ENCODE peak calls at places on chromosomes 4 and X, in ten cellular contexts. One of them, this sample, is unnamed.

GRCh38 chrX:114162068-114162735 is 421.7 kb upstream of the HTR2C start:
- DNase-seq in NCI-H774: no peak
- DNase-seq in heart left ventricle: no peak
- DNase-seq in kidney glomerular epithelial cell: no peak
- DNase-seq in endothelial cell: peak
- DNase-seq in A172: no peak
- DNase-seq in HFF-Myc: no peak
- DNase-seq in activated T-helper 2 cell treated with anti-CD3 and anti-CD28 coated beads, Interferon-gamma antibody, Interleukin-2, Interleukin-4, amounts not matched to agents 10 μg/mL and 5 μg/mL and 100 μg/mL, durations not matched to agents 14 hours and 24 hours and 36 hours: no peak
- DNase-seq in GM06990: no peak
- DNase-seq in EH: no peak
- DNase-seq in this sample: peak

GRCh38 chr4:94472056-94472826 is 20.5 kb downstream of the PDLIM5 start:
- DNase-seq in kidney glomerular epithelial cell: no peak
- DNase-seq in EH: peak
- DNase-seq in heart left ventricle: no peak
- DNase-seq in A172: peak
- DNase-seq in NCI-H774: peak
- DNase-seq in HFF-Myc: no peak
- DNase-seq in GM06990: no peak
- DNase-seq in endothelial cell: no peak
- DNase-seq in activated T-helper 2 cell treated with anti-CD3 and anti-CD28 coated beads, Interferon-gamma antibody, Interleukin-2, Interleukin-4, amounts not matched to agents 10 μg/mL and 5 μg/mL and 100 μg/mL, durations not matched to agents 14 hours and 24 hours and 36 hours: no peak
- DNase-seq in this sample: peak

GRCh38 chrX:129701624-129702069 is 37.1 kb upstream of the XPNPEP2 start:
- DNase-seq in endothelial cell: no peak
- DNase-seq in EH: no peak
- DNase-seq in kidney glomerular epithelial cell: no peak
- DNase-seq in HFF-Myc: no peak
- DNase-seq in A172: no peak
- DNase-seq in activated T-helper 2 cell treated with anti-CD3 and anti-CD28 coated beads, Interferon-gamma antibody, Interleukin-2, Interleukin-4, amounts not matched to agents 10 μg/mL and 5 μg/mL and 100 μg/mL, durations not matched to agents 14 hours and 24 hours and 36 hours: no peak
- DNase-seq in NCI-H774: no peak
- DNase-seq in heart left ventricle: peak
- DNase-seq in GM06990: no peak
- DNase-seq in this sample: no peak

GRCh38 chr4:94032754-94033153 is 174.9 kb upstream of the SMARCAD1 start:
- DNase-seq in kidney glomerular epithelial cell: no peak
- DNase-seq in HFF-Myc: no peak
- DNase-seq in endothelial cell: no peak
- DNase-seq in heart left ventricle: no peak
- DNase-seq in activated T-helper 2 cell treated with anti-CD3 and anti-CD28 coated beads, Interferon-gamma antibody, Interleukin-2, Interleukin-4, amounts not matched to agents 10 μg/mL and 5 μg/mL and 100 μg/mL, durations not matched to agents 14 hours and 24 hours and 36 hours: no peak
- DNase-seq in NCI-H774: no peak
- DNase-seq in EH: peak
- DNase-seq in A172: peak
- DNase-seq in GM06990: no peak
- DNase-seq in this sample: peak

GRCh38 chr4:161577604-161578301 is 586.0 kb downstream of the FSTL5 start:
- DNase-seq in endothelial cell: no peak
- DNase-seq in activated T-helper 2 cell treated with anti-CD3 and anti-CD28 coated beads, Interferon-gamma antibody, Interleukin-2, Interleukin-4, amounts not matched to agents 10 μg/mL and 5 μg/mL and 100 μg/mL, durations not matched to agents 14 hours and 24 hours and 36 hours: no peak
- DNase-seq in HFF-Myc: peak
- DNase-seq in NCI-H774: no peak
- DNase-seq in kidney glomerular epithelial cell: peak
- DNase-seq in GM06990: no peak
- DNase-seq in A172: peak
- DNase-seq in heart left ventricle: no peak
- DNase-seq in EH: peak
- DNase-seq in this sample: peak

GRCh38 chr4:41015031-41015675 is 199.2 kb downstream of the APBB2 start:
- DNase-seq in HFF-Myc: no peak
- DNase-seq in NCI-H774: no peak
- DNase-seq in kidney glomerular epithelial cell: no peak
- DNase-seq in heart left ventricle: no peak
- DNase-seq in endothelial cell: no peak
- DNase-seq in EH: no peak
- DNase-seq in A172: no peak
- DNase-seq in activated T-helper 2 cell treated with anti-CD3 and anti-CD28 coated beads, Interferon-gamma antibody, Interleukin-2, Interleukin-4, amounts not matched to agents 10 μg/mL and 5 μg/mL and 100 μg/mL, durations not matched to agents 14 hours and 24 hours and 36 hours: no peak
- DNase-seq in GM06990: no peak
- DNase-seq in this sample: no peak

GRCh38 chr4:17206829-17207773 is 304.8 kb downstream of the QDPR start:
- DNase-seq in GM06990: no peak
- DNase-seq in A172: no peak
- DNase-seq in NCI-H774: peak
- DNase-seq in kidney glomerular epithelial cell: no peak
- DNase-seq in heart left ventricle: no peak
- DNase-seq in endothelial cell: no peak
- DNase-seq in HFF-Myc: no peak
- DNase-seq in activated T-helper 2 cell treated with anti-CD3 and anti-CD28 coated beads, Interferon-gamma antibody, Interleukin-2, Interleukin-4, amounts not matched to agents 10 μg/mL and 5 μg/mL and 100 μg/mL, durations not matched to agents 14 hours and 24 hours and 36 hours: no peak
- DNase-seq in EH: peak
- DNase-seq in this sample: no peak

GRCh38 chr4:118848901-118849300 is 13.0 kb upstream of the SEC24D start:
- DNase-seq in HFF-Myc: no peak
- DNase-seq in kidney glomerular epithelial cell: no peak
- DNase-seq in GM06990: no peak
- DNase-seq in NCI-H774: no peak
- DNase-seq in A172: no peak
- DNase-seq in activated T-helper 2 cell treated with anti-CD3 and anti-CD28 coated beads, Interferon-gamma antibody, Interleukin-2, Interleukin-4, amounts not matched to agents 10 μg/mL and 5 μg/mL and 100 μg/mL, durations not matched to agents 14 hours and 24 hours and 36 hours: no peak
- DNase-seq in EH: no peak
- DNase-seq in heart left ventricle: no peak
- DNase-seq in endothelial cell: no peak
- DNase-seq in this sample: no peak

GRCh38 chrX:109709129-109709631 is 23.9 kb downstream of the ACSL4 start:
- DNase-seq in activated T-helper 2 cell treated with anti-CD3 and anti-CD28 coated beads, Interferon-gamma antibody, Interleukin-2, Interleukin-4, amounts not matched to agents 10 μg/mL and 5 μg/mL and 100 μg/mL, durations not matched to agents 14 hours and 24 hours and 36 hours: no peak
- DNase-seq in A172: no peak
- DNase-seq in endothelial cell: no peak
- DNase-seq in heart left ventricle: no peak
- DNase-seq in kidney glomerular epithelial cell: peak
- DNase-seq in NCI-H774: no peak
- DNase-seq in HFF-Myc: no peak
- DNase-seq in GM06990: peak
- DNase-seq in EH: peak
- DNase-seq in this sample: peak

GRCh38 chr4:186291256-186291890 is 25.4 kb downstream of the F11 start:
- DNase-seq in NCI-H774: no peak
- DNase-seq in A172: no peak
- DNase-seq in heart left ventricle: no peak
- DNase-seq in endothelial cell: no peak
- DNase-seq in HFF-Myc: no peak
- DNase-seq in GM06990: no peak
- DNase-seq in activated T-helper 2 cell treated with anti-CD3 and anti-CD28 coated beads, Interferon-gamma antibody, Interleukin-2, Interleukin-4, amounts not matched to agents 10 μg/mL and 5 μg/mL and 100 μg/mL, durations not matched to agents 14 hours and 24 hours and 36 hours: no peak
- DNase-seq in EH: no peak
- DNase-seq in kidney glomerular epithelial cell: no peak
- DNase-seq in this sample: peak

GRCh38 chr4:88985088-88985779 is 71.8 kb downstream of the FAM13A start:
- DNase-seq in NCI-H774: no peak
- DNase-seq in heart left ventricle: no peak
- DNase-seq in HFF-Myc: no peak
- DNase-seq in kidney glomerular epithelial cell: no peak
- DNase-seq in GM06990: no peak
- DNase-seq in A172: no peak
- DNase-seq in EH: peak
- DNase-seq in endothelial cell: no peak
- DNase-seq in activated T-helper 2 cell treated with anti-CD3 and anti-CD28 coated beads, Interferon-gamma antibody, Interleukin-2, Interleukin-4, amounts not matched to agents 10 μg/mL and 5 μg/mL and 100 μg/mL, durations not matched to agents 14 hours and 24 hours and 36 hours: no peak
- DNase-seq in this sample: no peak

GRCh38 chr4:137694138-137694537 is 161.8 kb upstream of the PCDH18 start:
- DNase-seq in heart left ventricle: no peak
- DNase-seq in GM06990: no peak
- DNase-seq in HFF-Myc: no peak
- DNase-seq in EH: peak
- DNase-seq in activated T-helper 2 cell treated with anti-CD3 and anti-CD28 coated beads, Interferon-gamma antibody, Interleukin-2, Interleukin-4, amounts not matched to agents 10 μg/mL and 5 μg/mL and 100 μg/mL, durations not matched to agents 14 hours and 24 hours and 36 hours: no peak
- DNase-seq in kidney glomerular epithelial cell: no peak
- DNase-seq in A172: no peak
- DNase-seq in endothelial cell: no peak
- DNase-seq in NCI-H774: no peak
- DNase-seq in this sample: no peak

GRCh38 chr4:13483142-13484044 is 747 bp downstream of the RAB28 start:
- DNase-seq in A172: peak
- DNase-seq in kidney glomerular epithelial cell: peak
- DNase-seq in GM06990: no peak
- DNase-seq in NCI-H774: peak
- DNase-seq in activated T-helper 2 cell treated with anti-CD3 and anti-CD28 coated beads, Interferon-gamma antibody, Interleukin-2, Interleukin-4, amounts not matched to agents 10 μg/mL and 5 μg/mL and 100 μg/mL, durations not matched to agents 14 hours and 24 hours and 36 hours: peak
- DNase-seq in endothelial cell: peak
- DNase-seq in HFF-Myc: peak
- DNase-seq in EH: peak
- DNase-seq in heart left ventricle: peak
- DNase-seq in this sample: peak

GRCh38 chr4:39497909-39498723 is 29.1 kb downstream of the UGDH start:
- DNase-seq in GM06990: no peak
- DNase-seq in A172: no peak
- DNase-seq in NCI-H774: no peak
- DNase-seq in heart left ventricle: no peak
- DNase-seq in EH: peak
- DNase-seq in kidney glomerular epithelial cell: no peak
- DNase-seq in HFF-Myc: no peak
- DNase-seq in endothelial cell: no peak
- DNase-seq in activated T-helper 2 cell treated with anti-CD3 and anti-CD28 coated beads, Interferon-gamma antibody, Interleukin-2, Interleukin-4, amounts not matched to agents 10 μg/mL and 5 μg/mL and 100 μg/mL, durations not matched to agents 14 hours and 24 hours and 36 hours: no peak
- DNase-seq in this sample: no peak

GRCh38 chr4:107034982-107035710 is 967 bp downstream of the DKK2 start:
- DNase-seq in heart left ventricle: peak
- DNase-seq in activated T-helper 2 cell treated with anti-CD3 and anti-CD28 coated beads, Interferon-gamma antibody, Interleukin-2, Interleukin-4, amounts not matched to agents 10 μg/mL and 5 μg/mL and 100 μg/mL, durations not matched to agents 14 hours and 24 hours and 36 hours: no peak
- DNase-seq in endothelial cell: peak
- DNase-seq in GM06990: no peak
- DNase-seq in EH: peak
- DNase-seq in A172: no peak
- DNase-seq in NCI-H774: no peak
- DNase-seq in HFF-Myc: no peak
- DNase-seq in kidney glomerular epithelial cell: no peak
- DNase-seq in this sample: no peak

GRCh38 chrX:38654302-38654701 is 93.0 kb downstream of the TSPAN7 start:
- DNase-seq in heart left ventricle: no peak
- DNase-seq in EH: peak
- DNase-seq in kidney glomerular epithelial cell: peak
- DNase-seq in activated T-helper 2 cell treated with anti-CD3 and anti-CD28 coated beads, Interferon-gamma antibody, Interleukin-2, Interleukin-4, amounts not matched to agents 10 μg/mL and 5 μg/mL and 100 μg/mL, durations not matched to agents 14 hours and 24 hours and 36 hours: no peak
- DNase-seq in NCI-H774: peak
- DNase-seq in endothelial cell: peak
- DNase-seq in GM06990: no peak
- DNase-seq in A172: peak
- DNase-seq in HFF-Myc: no peak
- DNase-seq in this sample: peak

GRCh38 chr4:156593464-156593863 is 378.1 kb downstream of the PDGFC start:
- DNase-seq in heart left ventricle: no peak
- DNase-seq in activated T-helper 2 cell treated with anti-CD3 and anti-CD28 coated beads, Interferon-gamma antibody, Interleukin-2, Interleukin-4, amounts not matched to agents 10 μg/mL and 5 μg/mL and 100 μg/mL, durations not matched to agents 14 hours and 24 hours and 36 hours: no peak
- DNase-seq in NCI-H774: no peak
- DNase-seq in A172: no peak
- DNase-seq in GM06990: no peak
- DNase-seq in EH: no peak
- DNase-seq in HFF-Myc: no peak
- DNase-seq in endothelial cell: no peak
- DNase-seq in kidney glomerular epithelial cell: no peak
- DNase-seq in this sample: no peak

GRCh38 chrX:65528705-65529340 is 5.8 kb downstream of the LAS1L start:
- DNase-seq in kidney glomerular epithelial cell: no peak
- DNase-seq in A172: peak
- DNase-seq in GM06990: no peak
- DNase-seq in NCI-H774: no peak
- DNase-seq in activated T-helper 2 cell treated with anti-CD3 and anti-CD28 coated beads, Interferon-gamma antibody, Interleukin-2, Interleukin-4, amounts not matched to agents 10 μg/mL and 5 μg/mL and 100 μg/mL, durations not matched to agents 14 hours and 24 hours and 36 hours: peak
- DNase-seq in endothelial cell: peak
- DNase-seq in HFF-Myc: no peak
- DNase-seq in heart left ventricle: no peak
- DNase-seq in EH: peak
- DNase-seq in this sample: peak

GRCh38 chr4:140944539-140944938 is 188.4 kb upstream of the TBC1D9 start:
- DNase-seq in NCI-H774: no peak
- DNase-seq in A172: peak
- DNase-seq in kidney glomerular epithelial cell: no peak
- DNase-seq in EH: peak
- DNase-seq in GM06990: no peak
- DNase-seq in heart left ventricle: no peak
- DNase-seq in HFF-Myc: no peak
- DNase-seq in activated T-helper 2 cell treated with anti-CD3 and anti-CD28 coated beads, Interferon-gamma antibody, Interleukin-2, Interleukin-4, amounts not matched to agents 10 μg/mL and 5 μg/mL and 100 μg/mL, durations not matched to agents 14 hours and 24 hours and 36 hours: no peak
- DNase-seq in endothelial cell: no peak
- DNase-seq in this sample: no peak

GRCh38 chr4:152784490-152785195 is 4.9 kb downstream of the ARFIP1 start:
- DNase-seq in kidney glomerular epithelial cell: no peak
- DNase-seq in EH: peak
- DNase-seq in endothelial cell: no peak
- DNase-seq in GM06990: no peak
- DNase-seq in A172: peak
- DNase-seq in heart left ventricle: no peak
- DNase-seq in HFF-Myc: peak
- DNase-seq in activated T-helper 2 cell treated with anti-CD3 and anti-CD28 coated beads, Interferon-gamma antibody, Interleukin-2, Interleukin-4, amounts not matched to agents 10 μg/mL and 5 μg/mL and 100 μg/mL, durations not matched to agents 14 hours and 24 hours and 36 hours: no peak
- DNase-seq in NCI-H774: no peak
- DNase-seq in this sample: peak

GRCh38 chr4:156377036-156377700 is 423.5 kb upstream of the CTSO start:
- DNase-seq in heart left ventricle: no peak
- DNase-seq in GM06990: no peak
- DNase-seq in NCI-H774: no peak
- DNase-seq in EH: peak
- DNase-seq in HFF-Myc: peak
- DNase-seq in kidney glomerular epithelial cell: no peak
- DNase-seq in activated T-helper 2 cell treated with anti-CD3 and anti-CD28 coated beads, Interferon-gamma antibody, Interleukin-2, Interleukin-4, amounts not matched to agents 10 μg/mL and 5 μg/mL and 100 μg/mL, durations not matched to agents 14 hours and 24 hours and 36 hours: no peak
- DNase-seq in endothelial cell: no peak
- DNase-seq in A172: peak
- DNase-seq in this sample: peak

GRCh38 chr4:85956296-85956955 is 403.4 kb downstream of the MAPK10 start:
- DNase-seq in GM06990: no peak
- DNase-seq in EH: no peak
- DNase-seq in kidney glomerular epithelial cell: no peak
- DNase-seq in activated T-helper 2 cell treated with anti-CD3 and anti-CD28 coated beads, Interferon-gamma antibody, Interleukin-2, Interleukin-4, amounts not matched to agents 10 μg/mL and 5 μg/mL and 100 μg/mL, durations not matched to agents 14 hours and 24 hours and 36 hours: no peak
- DNase-seq in HFF-Myc: no peak
- DNase-seq in NCI-H774: no peak
- DNase-seq in A172: no peak
- DNase-seq in heart left ventricle: no peak
- DNase-seq in endothelial cell: no peak
- DNase-seq in this sample: no peak

GRCh38 chrX:53263597-53264094 is 17.7 kb downstream of the IQSEC2 start:
- DNase-seq in heart left ventricle: no peak
- DNase-seq in activated T-helper 2 cell treated with anti-CD3 and anti-CD28 coated beads, Interferon-gamma antibody, Interleukin-2, Interleukin-4, amounts not matched to agents 10 μg/mL and 5 μg/mL and 100 μg/mL, durations not matched to agents 14 hours and 24 hours and 36 hours: no peak
- DNase-seq in endothelial cell: no peak
- DNase-seq in GM06990: no peak
- DNase-seq in NCI-H774: no peak
- DNase-seq in EH: peak
- DNase-seq in kidney glomerular epithelial cell: peak
- DNase-seq in HFF-Myc: no peak
- DNase-seq in A172: peak
- DNase-seq in this sample: peak

GRCh38 chr4:57265831-57266582 is 155.8 kb upstream of the IGFBP7 start:
- DNase-seq in endothelial cell: peak
- DNase-seq in HFF-Myc: no peak
- DNase-seq in A172: no peak
- DNase-seq in activated T-helper 2 cell treated with anti-CD3 and anti-CD28 coated beads, Interferon-gamma antibody, Interleukin-2, Interleukin-4, amounts not matched to agents 10 μg/mL and 5 μg/mL and 100 μg/mL, durations not matched to agents 14 hours and 24 hours and 36 hours: no peak
- DNase-seq in GM06990: no peak
- DNase-seq in NCI-H774: peak
- DNase-seq in heart left ventricle: no peak
- DNase-seq in kidney glomerular epithelial cell: peak
- DNase-seq in EH: no peak
- DNase-seq in this sample: no peak

GRCh38 chr4:184384056-184384809 is 90.1 kb downstream of the IRF2 start:
- DNase-seq in activated T-helper 2 cell treated with anti-CD3 and anti-CD28 coated beads, Interferon-gamma antibody, Interleukin-2, Interleukin-4, amounts not matched to agents 10 μg/mL and 5 μg/mL and 100 μg/mL, durations not matched to agents 14 hours and 24 hours and 36 hours: no peak
- DNase-seq in A172: peak
- DNase-seq in GM06990: peak
- DNase-seq in endothelial cell: no peak
- DNase-seq in NCI-H774: no peak
- DNase-seq in EH: peak
- DNase-seq in HFF-Myc: peak
- DNase-seq in kidney glomerular epithelial cell: peak
- DNase-seq in heart left ventricle: no peak
- DNase-seq in this sample: peak

GRCh38 chr4:146472404-146472803 is 49.3 kb downstream of the SLC10A7 start:
- DNase-seq in activated T-helper 2 cell treated with anti-CD3 and anti-CD28 coated beads, Interferon-gamma antibody, Interleukin-2, Interleukin-4, amounts not matched to agents 10 μg/mL and 5 μg/mL and 100 μg/mL, durations not matched to agents 14 hours and 24 hours and 36 hours: no peak
- DNase-seq in GM06990: no peak
- DNase-seq in kidney glomerular epithelial cell: no peak
- DNase-seq in HFF-Myc: no peak
- DNase-seq in endothelial cell: no peak
- DNase-seq in heart left ventricle: no peak
- DNase-seq in EH: no peak
- DNase-seq in A172: no peak
- DNase-seq in NCI-H774: no peak
- DNase-seq in this sample: no peak

GRCh38 chr4:113435893-113436292 is 325.6 kb downstream of the CAMK2D start:
- DNase-seq in activated T-helper 2 cell treated with anti-CD3 and anti-CD28 coated beads, Interferon-gamma antibody, Interleukin-2, Interleukin-4, amounts not matched to agents 10 μg/mL and 5 μg/mL and 100 μg/mL, durations not matched to agents 14 hours and 24 hours and 36 hours: no peak
- DNase-seq in endothelial cell: no peak
- DNase-seq in HFF-Myc: peak
- DNase-seq in kidney glomerular epithelial cell: peak
- DNase-seq in heart left ventricle: no peak
- DNase-seq in A172: peak
- DNase-seq in EH: peak
- DNase-seq in NCI-H774: no peak
- DNase-seq in GM06990: no peak
- DNase-seq in this sample: peak

This sample was measured in H4.